ENCODE peak calls at places on chromosomes 12 and 14, in six cellular contexts. One of them, this sample, is unnamed.

GRCh38 chr14:44379292-44379977 is 127.6 kb downstream of the FSCB start:
- DNase-seq in neuronal stem cell: no peak
- DNase-seq in H9: no peak
- DNase-seq in H1: no peak
- DNase-seq in IMR-90: no peak
- DNase-seq in trophoblast cell: peak; percentile 30
- DNase-seq in this sample: no peak

GRCh38 chr12:90298289-90298948 is 589.8 kb upstream of the ATP2B1 start:
- DNase-seq in neuronal stem cell: no peak
- DNase-seq in H1: no peak
- DNase-seq in H9: no peak
- DNase-seq in trophoblast cell: no peak
- DNase-seq in IMR-90: no peak
- DNase-seq in this sample: no peak

GRCh38 chr14:55518391-55518790 is 61.6 kb upstream of the KTN1 start:
- DNase-seq in H9: no peak
- DNase-seq in neuronal stem cell: no peak
- DNase-seq in IMR-90: peak; percentile 38
- DNase-seq in H1: no peak
- DNase-seq in trophoblast cell: no peak
- DNase-seq in this sample: peak; percentile 10

GRCh38 chr12:64452559-64453329 is 824 bp downstream of the TBK1 start:
- DNase-seq in trophoblast cell: peak; percentile 91
- DNase-seq in IMR-90: peak; percentile 90
- DNase-seq in H9: no peak
- DNase-seq in H1: no peak
- DNase-seq in neuronal stem cell: no peak
- DNase-seq in this sample: peak; percentile 97

GRCh38 chr12:132779781-132780353 is 18.2 kb upstream of the ANKLE2 start:
- DNase-seq in neuronal stem cell: no peak
- DNase-seq in trophoblast cell: no peak
- DNase-seq in IMR-90: no peak
- DNase-seq in H9: no peak
- DNase-seq in H1: no peak
- DNase-seq in this sample: no peak

GRCh38 chr12:6200266-6201198 is at the start of gene CD9:
- DNase-seq in trophoblast cell: no peak
- DNase-seq in neuronal stem cell: no peak
- DNase-seq in H1: no peak
- DNase-seq in H9: peak; percentile 82
- DNase-seq in IMR-90: no peak
- DNase-seq in this sample: peak; percentile 41

GRCh38 chr12:28108599-28108998 is 81.7 kb upstream of the CCDC91 start:
- DNase-seq in H1: no peak
- DNase-seq in neuronal stem cell: no peak
- DNase-seq in trophoblast cell: no peak
- DNase-seq in IMR-90: no peak
- DNase-seq in H9: no peak
- DNase-seq in this sample: no peak

GRCh38 chr12:15966426-15966825 is 55.3 kb downstream of the DERA start:
- DNase-seq in H1: no peak
- DNase-seq in H9: no peak
- DNase-seq in IMR-90: peak; percentile 47
- DNase-seq in neuronal stem cell: no peak
- DNase-seq in trophoblast cell: no peak
- DNase-seq in this sample: peak; percentile 39

GRCh38 chr12:32863128-32863527 is 33.4 kb downstream of the PKP2 start:
- DNase-seq in neuronal stem cell: no peak
- DNase-seq in IMR-90: no peak
- DNase-seq in H9: no peak
- DNase-seq in H1: no peak
- DNase-seq in trophoblast cell: no peak
- DNase-seq in this sample: no peak

GRCh38 chr14:67815573-67816235 is 686 bp downstream of the ZFYVE26 start:
- DNase-seq in trophoblast cell: no peak
- DNase-seq in H1: no peak
- DNase-seq in H9: no peak
- DNase-seq in IMR-90: peak; percentile 62
- DNase-seq in neuronal stem cell: no peak
- DNase-seq in this sample: peak; percentile 78

GRCh38 chr12:95335948-95336347 is 118.3 kb downstream of the VEZT start:
- DNase-seq in H1: no peak
- DNase-seq in H9: no peak
- DNase-seq in neuronal stem cell: no peak
- DNase-seq in IMR-90: peak; percentile 51
- DNase-seq in trophoblast cell: no peak
- DNase-seq in this sample: no peak
- H4K8ac ChIP-seq in H1: no peak overlapping the region
- H4K8ac ChIP-seq in H9: no peak overlapping the region
- H4K8ac ChIP-seq in neuronal stem cell: no peak overlapping the region
- H4K8ac ChIP-seq in IMR-90: peak overlapping the region; percentile 54
- H4K8ac ChIP-seq in trophoblast cell: no peak overlapping the region
- H4K8ac ChIP-seq in this sample: no peak overlapping the region

GRCh38 chr12:61810486-61810885 is 449.7 kb upstream of the USP15 start:
- DNase-seq in neuronal stem cell: no peak
- DNase-seq in trophoblast cell: no peak
- DNase-seq in IMR-90: no peak
- DNase-seq in H1: no peak
- DNase-seq in H9: no peak
- DNase-seq in this sample: no peak

GRCh38 chr12:61804301-61804700 is 455.9 kb upstream of the USP15 start:
- DNase-seq in IMR-90: no peak
- DNase-seq in neuronal stem cell: no peak
- DNase-seq in H1: no peak
- DNase-seq in H9: no peak
- DNase-seq in trophoblast cell: no peak
- DNase-seq in this sample: no peak

GRCh38 chr12:61808856-61809255 is 451.3 kb upstream of the USP15 start:
- DNase-seq in H1: no peak
- DNase-seq in IMR-90: no peak
- DNase-seq in H9: no peak
- DNase-seq in trophoblast cell: no peak
- DNase-seq in neuronal stem cell: no peak
- DNase-seq in this sample: no peak
- H3K9me3 ChIP-seq in H1: peaks cover 11% of the 10 kb centered on the region
- H3K9me3 ChIP-seq in IMR-90: peaks cover 3% of the 10 kb centered on the region
- H3K9me3 ChIP-seq in H9: no peaks in the 10 kb centered on the region
- H3K9me3 ChIP-seq in trophoblast cell: no peaks in the 10 kb centered on the region
- H3K9me3 ChIP-seq in neuronal stem cell: no peaks in the 10 kb centered on the region
- H3K9me3 ChIP-seq in this sample: peaks cover 6% of the 10 kb centered on the region

DNA sequence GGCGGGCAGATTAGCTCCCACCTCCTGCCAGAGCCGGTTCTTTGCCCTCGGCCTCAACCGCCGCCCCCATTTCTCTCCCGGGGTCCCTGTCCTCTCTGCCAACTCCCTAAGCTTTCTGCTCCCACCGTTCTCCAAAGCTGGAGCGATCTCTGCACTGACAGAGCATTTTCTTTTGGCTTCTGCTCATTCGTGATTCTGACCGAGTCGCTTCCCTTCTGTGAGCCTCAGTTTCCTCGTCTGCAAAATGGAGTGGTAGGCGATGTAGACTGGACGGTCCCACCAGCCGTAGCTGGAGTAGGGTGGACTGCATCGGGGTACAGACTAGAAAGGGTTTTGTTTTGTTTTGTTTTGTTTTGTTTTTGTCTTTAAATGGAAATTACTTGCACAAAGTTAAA is 2.4 kb downstream of the VSX2 start:
- DNase-seq in IMR-90: no peak
- DNase-seq in H1: no peak
- DNase-seq in neuronal stem cell: no peak
- DNase-seq in H9: no peak
- DNase-seq in trophoblast cell: no peak
- DNase-seq in this sample: peak; percentile 13
- H3K27me3 ChIP-seq in IMR-90: peaks cover 96% of the 10 kb centered on the region
- H3K27me3 ChIP-seq in H1: peaks cover 78% of the 10 kb centered on the region
- H3K27me3 ChIP-seq in neuronal stem cell: peaks cover 39% of the 10 kb centered on the region
- H3K27me3 ChIP-seq in H9: peaks cover 66% of the 10 kb centered on the region
- H3K27me3 ChIP-seq in trophoblast cell: peaks cover 67% of the 10 kb centered on the region
- H3K27me3 ChIP-seq in this sample: peaks cover 99% of the 10 kb centered on the region

GRCh38 chr14:65103150-65103760 is 938 bp upstream of the MAX start:
- DNase-seq in IMR-90: peak; percentile 27
- DNase-seq in neuronal stem cell: no peak
- DNase-seq in H9: no peak
- DNase-seq in H1: no peak
- DNase-seq in trophoblast cell: no peak
- DNase-seq in this sample: peak; percentile 25

GRCh38 chr14:65104791-65105190 is 2.5 kb upstream of the MAX start:
- DNase-seq in H9: no peak
- DNase-seq in trophoblast cell: no peak
- DNase-seq in neuronal stem cell: no peak
- DNase-seq in H1: no peak
- DNase-seq in IMR-90: no peak
- DNase-seq in this sample: no peak

GRCh38 chr14:65100905-65101541 is 1.3 kb downstream of the MAX start:
- DNase-seq in H9: no peak
- DNase-seq in IMR-90: no peak
- DNase-seq in H1: no peak
- DNase-seq in neuronal stem cell: no peak
- DNase-seq in trophoblast cell: no peak
- DNase-seq in this sample: peak; percentile 15

GRCh38 chr14:65101631-65102440 is 481 bp downstream of the MAX start:
- DNase-seq in IMR-90: no peak
- DNase-seq in H1: no peak
- DNase-seq in neuronal stem cell: peak; percentile 24
- DNase-seq in trophoblast cell: no peak
- DNase-seq in H9: peak; percentile 39
- DNase-seq in this sample: peak; percentile 32

DNA sequence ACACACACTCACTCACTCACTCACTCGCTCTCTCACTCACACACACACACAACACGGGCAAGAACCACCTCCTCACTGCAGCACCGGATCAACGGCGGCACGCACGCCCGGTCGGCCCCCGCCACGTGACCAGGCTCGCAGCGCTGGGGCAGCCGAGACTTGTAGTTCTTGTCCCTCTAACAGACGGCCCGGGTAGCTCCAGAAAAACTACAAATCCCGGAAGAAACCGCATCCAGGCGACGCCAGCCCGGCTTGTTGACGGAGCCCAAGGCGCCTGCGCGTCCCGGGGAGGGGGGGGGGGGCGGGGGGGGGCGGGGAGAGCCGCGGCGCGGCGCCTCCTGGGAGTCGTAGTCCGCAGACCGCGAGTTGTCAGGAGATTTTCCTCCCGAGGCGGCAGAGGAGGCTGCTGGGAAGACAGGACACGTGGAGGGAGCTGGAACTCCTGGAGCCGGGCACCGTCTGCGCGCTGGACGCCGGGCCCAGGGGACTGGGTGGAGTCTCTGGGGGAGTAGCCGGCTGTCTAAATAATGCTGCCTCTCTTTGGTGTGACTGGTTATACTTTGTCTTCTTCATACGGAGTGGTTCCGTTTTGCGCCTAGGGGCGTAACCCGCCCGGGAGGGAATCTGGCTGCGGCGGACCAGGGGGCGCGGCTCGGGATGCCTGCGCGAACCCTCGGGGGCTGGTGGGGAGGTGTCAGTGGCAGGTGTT is at the start of gene MAX:
- DNase-seq in trophoblast cell: peak; percentile 98
- DNase-seq in H1: peak; percentile 92
- DNase-seq in neuronal stem cell: peak; percentile 96
- DNase-seq in IMR-90: peak; percentile 98
- DNase-seq in H9: peak; percentile 99
- DNase-seq in this sample: peak; percentile 99
- H4K8ac ChIP-seq in trophoblast cell: peak within 1 kb of the TSS; percentile 45
- H4K8ac ChIP-seq in H1: no peak within 1 kb of the TSS
- H4K8ac ChIP-seq in neuronal stem cell: no peak within 1 kb of the TSS
- H4K8ac ChIP-seq in IMR-90: peak within 1 kb of the TSS; percentile 63
- H4K8ac ChIP-seq in H9: no peak within 1 kb of the TSS
- H4K8ac ChIP-seq in this sample: peak within 1 kb of the TSS; percentile 40

This sample was measured in mesenchymal stem cell.